ENCODE peak calls at places on chromosomes 3 and 15, in seven cellular contexts. H, V, E, C, U, X and K are unnamed samples.

GRCh38 chr15:82132742-82133141 is 86.9 kb upstream of the MEX3B start:
- DNase-seq in H (no peak), V (peak), E (peak), C (no peak), U (no peak), X (no peak), K (no peak)

GRCh38 chr3:151925419-151925818 is 52.0 kb downstream of the SUCNR1 start:
- DNase-seq in H (no peak), V (peak), E (no peak), C (no peak), U (no peak), X (no peak), K (no peak)

GRCh38 chr3:194272861-194273266 is 78.3 kb downstream of the CPN2 start:
- DNase-seq in H (no peak), V (no peak), E (no peak), C (peak), U (peak), X (peak), K (no peak)

GRCh38 chr3:177820683-177821316 is 623.5 kb upstream of the TBL1XR1 start:
- DNase-seq in H (no peak), V (no peak), E (peak), C (no peak), U (no peak), X (no peak), K (no peak)

GRCh38 chr15:77021803-77022381 is 27.0 kb downstream of the PSTPIP1 start:
- DNase-seq in H (no peak), V (no peak), E (peak), C (no peak), U (no peak), X (no peak), K (peak)

GRCh38 chr3:38471260-38471857 is 17.7 kb downstream of the ACVR2B start:
- DNase-seq in H (no peak), V (no peak), E (no peak), C (no peak), U (no peak), X (no peak), K (no peak)

GRCh38 chr3:9883676-9884554 is 3.9 kb upstream of the CIDEC start:
- DNase-seq in H (no peak), V (no peak), E (peak), C (no peak), U (no peak), X (no peak), K (no peak)

GRCh38 chr15:85793641-85794597 is 806 bp downstream of the KLHL25 start:
- DNase-seq in H (peak), V (no peak), E (peak), C (peak), U (peak), X (peak), K (peak)

GRCh38 chr3:190658106-190658505 is 144.2 kb downstream of the IL1RAP start:
- DNase-seq in H (no peak), V (no peak), E (no peak), C (no peak), U (no peak), X (no peak), K (no peak)

GRCh38 chr3:188908002-188908850 is 263.5 kb upstream of the TPRG1 start:
- DNase-seq in H (no peak), V (no peak), E (no peak), C (no peak), U (no peak), X (no peak), K (no peak)

GRCh38 chr3:157027861-157028745 is 131.8 kb downstream of the CCNL1 start:
- DNase-seq in H (no peak), V (no peak), E (no peak), C (no peak), U (no peak), X (no peak), K (no peak)

GRCh38 chr3:194955546-194955945 is 269.9 kb downstream of the FAM43A start:
- DNase-seq in H (no peak), V (no peak), E (no peak), C (no peak), U (no peak), X (no peak), K (no peak)

GRCh38 chr3:59559721-59560514 is 510.1 kb upstream of the CFAP20DC start:
- DNase-seq in H (peak), V (peak), E (peak), C (no peak), U (no peak), X (no peak), K (no peak)

GRCh38 chr3:38136272-38136806 is 588 bp downstream of the ACAA1 start:
- DNase-seq in H (no peak), V (no peak), E (peak), C (peak), U (peak), X (no peak), K (no peak)

GRCh38 chr3:101849714-101850326 is 506 bp downstream of the NFKBIZ start:
- DNase-seq in H (peak), V (no peak), E (peak), C (peak), U (peak), X (peak), K (peak)
- TF ChIP-seq CTCF in H (peak), V (peak), E (no peak), C (no peak), U (no peak), X (peak), K (peak)

GRCh38 chr15:100720406-100720967 is 118.1 kb downstream of the ASB7 start:
- DNase-seq in H (no peak), V (no peak), E (no peak), C (no peak), U (no peak), X (no peak), K (no peak)

GRCh38 chr15:100721758-100722550 is 119.6 kb downstream of the ASB7 start:
- DNase-seq in H (peak), V (peak), E (peak), C (peak), U (no peak), X (no peak), K (peak)

GRCh38 chr15:100725121-100726069 is 123.0 kb downstream of the ASB7 start:
- DNase-seq in H (no peak), V (peak), E (peak), C (no peak), U (peak), X (no peak), K (peak)

GRCh38 chr15:100723323-100723801 is 121.0 kb downstream of the ASB7 start:
- DNase-seq in H (peak), V (peak), E (no peak), C (no peak), U (no peak), X (no peak), K (no peak)

GRCh38 chr15:100722551-100723322 is 120.3 kb downstream of the ASB7 start:
- DNase-seq in H (no peak), V (no peak), E (no peak), C (no peak), U (no peak), X (no peak), K (no peak)
- H3K4me3 ChIP-seq in H (peak), V (no peak), E (no peak), C (no peak), U (no peak), X (no peak), K (no peak)

GRCh38 chr3:22907796-22908195 is 295.3 kb upstream of the UBE2E2 start:
- DNase-seq in H (no peak), V (no peak), E (no peak), C (no peak), U (no peak), X (no peak), K (no peak)

GRCh38 chr3:22908974-22909507 is 294.1 kb upstream of the UBE2E2 start:
- DNase-seq in H (no peak), V (no peak), E (no peak), C (no peak), U (no peak), X (no peak), K (no peak)
- TF ChIP-seq CTCF in H (no peak), V (no peak), E (no peak), C (no peak), U (no peak), X (no peak), K (peak)

GRCh38 chr15:41698779-41699178 is 38.6 kb downstream of the MGA start:
- DNase-seq in H (no peak), V (no peak), E (peak), C (no peak), U (no peak), X (no peak), K (no peak)

GRCh38 chr15:41692049-41692448 is 31.8 kb downstream of the MGA start:
- DNase-seq in H (no peak), V (no peak), E (no peak), C (no peak), U (no peak), X (no peak), K (no peak)

GRCh38 chr15:41691471-41691870 is 31.3 kb downstream of the MGA start:
- DNase-seq in H (no peak), V (peak), E (peak), C (no peak), U (no peak), X (no peak), K (no peak)

GRCh38 chr15:41693757-41694156 is 33.6 kb downstream of the MGA start:
- DNase-seq in H (no peak), V (no peak), E (no peak), C (no peak), U (no peak), X (no peak), K (no peak)

GRCh38 chr15:41695750-41696436 is 35.7 kb downstream of the MGA start:
- DNase-seq in H (no peak), V (peak), E (peak), C (peak), U (peak), X (peak), K (peak)
- H3K4me3 ChIP-seq in H (no peak), V (no peak), E (no peak), C (no peak), U (no peak), X (no peak), K (no peak)